ENCODE peak calls at places on chromosome 17, in five cellular contexts. One of them, this sample, is unnamed.
A peak's percentile ranks its signal among the peaks of the same experiment; 100 is the strongest.

GRCh38 chr17:45408611-45409421 is 23.9 kb downstream of the ARHGAP27 start:
- DNase-seq in choroid plexus epithelial cell: peak; percentile 9
- DNase-seq in retinal pigment epithelial cell: no peak
- DNase-seq in fibroblast of lung: no peak
- DNase-seq in esophagus squamous epithelium: no peak
- DNase-seq in this sample: no peak

GRCh38 chr17:57107498-57108101 is 22.6 kb downstream of the AKAP1 start:
- DNase-seq in choroid plexus epithelial cell: peak; percentile 22
- DNase-seq in retinal pigment epithelial cell: no peak
- DNase-seq in fibroblast of lung: no peak
- DNase-seq in esophagus squamous epithelium: no peak
- DNase-seq in this sample: peak; percentile 51

GRCh38 chr17:31857920-31858646 is 961 bp downstream of the COPRS start:
- DNase-seq in choroid plexus epithelial cell: peak; percentile 29
- DNase-seq in retinal pigment epithelial cell: no peak
- DNase-seq in fibroblast of lung: no peak
- DNase-seq in esophagus squamous epithelium: no peak
- DNase-seq in this sample: no peak

GRCh38 chr17:50779747-50780363 is 12.5 kb upstream of the ANKRD40CL start:
- DNase-seq in choroid plexus epithelial cell: no peak
- DNase-seq in retinal pigment epithelial cell: no peak
- DNase-seq in fibroblast of lung: no peak
- DNase-seq in esophagus squamous epithelium: no peak
- DNase-seq in this sample: no peak

GRCh38 chr17:19726615-19727376 is 10.4 kb upstream of the SLC47A2 start:
- DNase-seq in choroid plexus epithelial cell: peak; percentile 27
- DNase-seq in retinal pigment epithelial cell: no peak
- DNase-seq in fibroblast of lung: peak; percentile 18
- DNase-seq in esophagus squamous epithelium: no peak
- DNase-seq in this sample: no peak

GRCh38 chr17:2734939-2735338 is 14.5 kb downstream of the CCDC92B start:
- DNase-seq in choroid plexus epithelial cell: no peak
- DNase-seq in retinal pigment epithelial cell: no peak
- DNase-seq in fibroblast of lung: no peak
- DNase-seq in esophagus squamous epithelium: no peak
- DNase-seq in this sample: no peak

GRCh38 chr17:33218657-33219298 is 74.3 kb downstream of the ASIC2 start:
- DNase-seq in choroid plexus epithelial cell: no peak
- DNase-seq in retinal pigment epithelial cell: no peak
- DNase-seq in fibroblast of lung: peak; percentile 51
- DNase-seq in esophagus squamous epithelium: no peak
- DNase-seq in this sample: no peak

GRCh38 chr17:78708510-78708973 is 73.5 kb downstream of the CYTH1 start:
- DNase-seq in choroid plexus epithelial cell: peak; percentile 93
- DNase-seq in retinal pigment epithelial cell: no peak
- DNase-seq in fibroblast of lung: peak; percentile 84
- DNase-seq in esophagus squamous epithelium: no peak
- DNase-seq in this sample: no peak

GRCh38 chr17:83151442-83152220 is 72.2 kb downstream of the METRNL start:
- DNase-seq in choroid plexus epithelial cell: peak; percentile 75
- DNase-seq in retinal pigment epithelial cell: peak; percentile 17
- DNase-seq in fibroblast of lung: peak; percentile 7
- DNase-seq in esophagus squamous epithelium: no peak
- DNase-seq in this sample: peak; percentile 6

GRCh38 chr17:35738519-35739133 is 7.2 kb downstream of the RASL10B start:
- DNase-seq in choroid plexus epithelial cell: no peak
- DNase-seq in retinal pigment epithelial cell: no peak
- DNase-seq in fibroblast of lung: no peak
- DNase-seq in esophagus squamous epithelium: no peak
- DNase-seq in this sample: no peak

GRCh38 chr17:77327181-77327565 is 186.4 kb downstream of the SEC14L1 start:
- DNase-seq in choroid plexus epithelial cell: no peak
- DNase-seq in retinal pigment epithelial cell: no peak
- DNase-seq in fibroblast of lung: no peak
- DNase-seq in esophagus squamous epithelium: no peak
- DNase-seq in this sample: no peak

GRCh38 chr17:63450551-63450950 is 4.4 kb upstream of the CYB561 start:
- DNase-seq in choroid plexus epithelial cell: no peak
- DNase-seq in retinal pigment epithelial cell: no peak
- DNase-seq in fibroblast of lung: no peak
- DNase-seq in esophagus squamous epithelium: no peak
- DNase-seq in this sample: no peak

GRCh38 chr17:44900894-44901293 is 1.6 kb upstream of the EFTUD2 start:
- DNase-seq in choroid plexus epithelial cell: peak; percentile 88
- DNase-seq in retinal pigment epithelial cell: peak; percentile 35
- DNase-seq in fibroblast of lung: peak; percentile 90
- DNase-seq in esophagus squamous epithelium: no peak
- DNase-seq in this sample: peak; percentile 52

GRCh38 chr17:77365584-77366186 is 224.9 kb downstream of the SEC14L1 start:
- DNase-seq in choroid plexus epithelial cell: peak; percentile 80
- DNase-seq in retinal pigment epithelial cell: peak; percentile 62
- DNase-seq in fibroblast of lung: peak; percentile 81
- DNase-seq in esophagus squamous epithelium: no peak
- DNase-seq in this sample: no peak

GRCh38 chr17:77163521-77164280 is 22.9 kb downstream of the SEC14L1 start:
- DNase-seq in choroid plexus epithelial cell: no peak
- DNase-seq in retinal pigment epithelial cell: no peak
- DNase-seq in fibroblast of lung: no peak
- DNase-seq in esophagus squamous epithelium: no peak
- DNase-seq in this sample: no peak

GRCh38 chr17:80007009-80007752 is 28.5 kb downstream of the TBC1D16 start:
- DNase-seq in choroid plexus epithelial cell: no peak
- DNase-seq in retinal pigment epithelial cell: no peak
- DNase-seq in fibroblast of lung: no peak
- DNase-seq in esophagus squamous epithelium: no peak
- DNase-seq in this sample: no peak

GRCh38 chr17:30005709-30006320 is 64.4 kb downstream of the EFCAB5 start:
- DNase-seq in choroid plexus epithelial cell: peak; percentile 43
- DNase-seq in retinal pigment epithelial cell: no peak
- DNase-seq in fibroblast of lung: peak; percentile 5
- DNase-seq in esophagus squamous epithelium: no peak
- DNase-seq in this sample: no peak

GRCh38 chr17:80220709-80221215 is 535 bp downstream of the SLC26A11 start:
- DNase-seq in choroid plexus epithelial cell: peak; percentile 7
- DNase-seq in retinal pigment epithelial cell: no peak
- DNase-seq in fibroblast of lung: no peak
- DNase-seq in esophagus squamous epithelium: no peak
- DNase-seq in this sample: no peak

GRCh38 chr17:72715906-72716572 is 376.4 kb downstream of the SLC39A11 start:
- DNase-seq in choroid plexus epithelial cell: peak; percentile 95
- DNase-seq in retinal pigment epithelial cell: peak; percentile 95
- DNase-seq in fibroblast of lung: peak; percentile 96
- DNase-seq in esophagus squamous epithelium: no peak
- DNase-seq in this sample: peak; percentile 64

GRCh38 chr17:81930142-81931125 is 2.9 kb upstream of the MAFG start:
- DNase-seq in choroid plexus epithelial cell: no peak
- DNase-seq in retinal pigment epithelial cell: no peak
- DNase-seq in fibroblast of lung: no peak
- DNase-seq in esophagus squamous epithelium: no peak
- DNase-seq in this sample: no peak

GRCh38 chr17:39629894-39630293 is 3.1 kb downstream of the PPP1R1B start:
- DNase-seq in choroid plexus epithelial cell: no peak
- DNase-seq in retinal pigment epithelial cell: no peak
- DNase-seq in fibroblast of lung: no peak
- DNase-seq in esophagus squamous epithelium: no peak
- DNase-seq in this sample: no peak

GRCh38 chr17:21452377-21453143 is 76.4 kb downstream of the KCNJ12 start:
- DNase-seq in choroid plexus epithelial cell: peak; percentile 89
- DNase-seq in retinal pigment epithelial cell: peak; percentile 17
- DNase-seq in fibroblast of lung: peak; percentile 86
- DNase-seq in esophagus squamous epithelium: no peak
- DNase-seq in this sample: peak; percentile 13

GRCh38 chr17:41196068-41196467 is 6.4 kb downstream of the KRTAP9-1 start:
- DNase-seq in choroid plexus epithelial cell: no peak
- DNase-seq in retinal pigment epithelial cell: no peak
- DNase-seq in fibroblast of lung: no peak
- DNase-seq in esophagus squamous epithelium: no peak
- DNase-seq in this sample: no peak

GRCh38 chr17:40607641-40608040 is 40.0 kb downstream of the SMARCE1 start:
- DNase-seq in choroid plexus epithelial cell: no peak
- DNase-seq in retinal pigment epithelial cell: no peak
- DNase-seq in fibroblast of lung: no peak
- DNase-seq in esophagus squamous epithelium: no peak
- DNase-seq in this sample: no peak

GRCh38 chr17:60128171-60128859 is 21.5 kb upstream of the CA4 start:
- DNase-seq in choroid plexus epithelial cell: no peak
- DNase-seq in retinal pigment epithelial cell: no peak
- DNase-seq in fibroblast of lung: no peak
- DNase-seq in esophagus squamous epithelium: no peak
- DNase-seq in this sample: no peak

GRCh38 chr17:80371196-80371595 is 43.8 kb upstream of the ENDOV start:
- DNase-seq in choroid plexus epithelial cell: no peak
- DNase-seq in retinal pigment epithelial cell: no peak
- DNase-seq in fibroblast of lung: no peak
- DNase-seq in esophagus squamous epithelium: no peak
- DNase-seq in this sample: no peak

GRCh38 chr17:77478899-77479298 is 338.1 kb downstream of the SEC14L1 start:
- DNase-seq in choroid plexus epithelial cell: no peak
- DNase-seq in retinal pigment epithelial cell: no peak
- DNase-seq in fibroblast of lung: no peak
- DNase-seq in esophagus squamous epithelium: no peak
- DNase-seq in this sample: no peak

GRCh38 chr17:48576479-48577309 is 1.5 kb downstream of the HOXB4 start:
- DNase-seq in choroid plexus epithelial cell: no peak
- DNase-seq in retinal pigment epithelial cell: no peak
- DNase-seq in fibroblast of lung: no peak
- DNase-seq in esophagus squamous epithelium: no peak
- DNase-seq in this sample: no peak

GRCh38 chr17:48577330-48577945 is 712 bp downstream of the HOXB4 start:
- DNase-seq in choroid plexus epithelial cell: no peak
- DNase-seq in retinal pigment epithelial cell: no peak
- DNase-seq in fibroblast of lung: peak; percentile 79
- DNase-seq in esophagus squamous epithelium: no peak
- DNase-seq in this sample: no peak

GRCh38 chr17:48579738-48580543 is 1.8 kb upstream of the HOXB4 start:
- DNase-seq in choroid plexus epithelial cell: no peak
- DNase-seq in retinal pigment epithelial cell: no peak
- DNase-seq in fibroblast of lung: peak; percentile 95
- DNase-seq in esophagus squamous epithelium: no peak
- DNase-seq in this sample: no peak

GRCh38 chr17:48577946-48578615 is at the start of gene HOXB4:
- DNase-seq in choroid plexus epithelial cell: no peak
- DNase-seq in retinal pigment epithelial cell: no peak
- DNase-seq in fibroblast of lung: peak; percentile 92
- DNase-seq in esophagus squamous epithelium: no peak
- DNase-seq in this sample: no peak

GRCh38 chr17:48578616-48579560 is 738 bp upstream of the HOXB4 start:
- DNase-seq in choroid plexus epithelial cell: no peak
- DNase-seq in retinal pigment epithelial cell: no peak
- DNase-seq in fibroblast of lung: peak; percentile 74
- DNase-seq in esophagus squamous epithelium: no peak
- DNase-seq in this sample: no peak
- TF ChIP-seq CTCF in choroid plexus epithelial cell: no peak
- TF ChIP-seq CTCF in retinal pigment epithelial cell: no peak
- TF ChIP-seq CTCF in fibroblast of lung: peak; percentile 7
- TF ChIP-seq CTCF in esophagus squamous epithelium: no peak
- TF ChIP-seq CTCF in this sample: no peak

GRCh38 chr17:75654176-75654575 is 12.8 kb downstream of the RECQL5 start:
- DNase-seq in choroid plexus epithelial cell: no peak
- DNase-seq in retinal pigment epithelial cell: no peak
- DNase-seq in fibroblast of lung: peak; percentile 9
- DNase-seq in esophagus squamous epithelium: no peak
- DNase-seq in this sample: no peak
- TF ChIP-seq CTCF in choroid plexus epithelial cell: peak; percentile 31
- TF ChIP-seq CTCF in retinal pigment epithelial cell: no peak
- TF ChIP-seq CTCF in fibroblast of lung: peak; percentile 20
- TF ChIP-seq CTCF in esophagus squamous epithelium: peak; percentile 42
- TF ChIP-seq CTCF in this sample: peak; percentile 47

GRCh38 chr17:64773386-64773835 is 111.3 kb upstream of the SMURF2 start:
- DNase-seq in choroid plexus epithelial cell: no peak
- DNase-seq in retinal pigment epithelial cell: no peak
- DNase-seq in fibroblast of lung: no peak
- DNase-seq in esophagus squamous epithelium: no peak
- DNase-seq in this sample: no peak

GRCh38 chr17:64772845-64773299 is 110.8 kb upstream of the SMURF2 start:
- DNase-seq in choroid plexus epithelial cell: no peak
- DNase-seq in retinal pigment epithelial cell: no peak
- DNase-seq in fibroblast of lung: no peak
- DNase-seq in esophagus squamous epithelium: no peak
- DNase-seq in this sample: no peak

GRCh38 chr17:64775701-64776570 is 113.8 kb upstream of the SMURF2 start:
- DNase-seq in choroid plexus epithelial cell: no peak
- DNase-seq in retinal pigment epithelial cell: no peak
- DNase-seq in fibroblast of lung: no peak
- DNase-seq in esophagus squamous epithelium: no peak
- DNase-seq in this sample: no peak

GRCh38 chr17:64774888-64775600 is 112.9 kb upstream of the SMURF2 start:
- DNase-seq in choroid plexus epithelial cell: no peak
- DNase-seq in retinal pigment epithelial cell: no peak
- DNase-seq in fibroblast of lung: no peak
- DNase-seq in esophagus squamous epithelium: no peak
- DNase-seq in this sample: no peak

GRCh38 chr17:64773836-64774761 is 112.0 kb upstream of the SMURF2 start:
- DNase-seq in choroid plexus epithelial cell: peak; percentile 65
- DNase-seq in retinal pigment epithelial cell: no peak
- DNase-seq in fibroblast of lung: peak; percentile 57
- DNase-seq in esophagus squamous epithelium: no peak
- DNase-seq in this sample: no peak
- TF ChIP-seq CTCF in choroid plexus epithelial cell: peak; percentile 66
- TF ChIP-seq CTCF in retinal pigment epithelial cell: peak; percentile 51
- TF ChIP-seq CTCF in fibroblast of lung: peak; percentile 56
- TF ChIP-seq CTCF in esophagus squamous epithelium: peak; percentile 13
- TF ChIP-seq CTCF in this sample: peak; percentile 65

GRCh38 chr17:75239214-75239613 is 22.2 kb downstream of the GGA3 start:
- DNase-seq in choroid plexus epithelial cell: no peak
- DNase-seq in retinal pigment epithelial cell: no peak
- DNase-seq in fibroblast of lung: no peak
- DNase-seq in esophagus squamous epithelium: no peak
- DNase-seq in this sample: no peak

GRCh38 chr17:75241143-75241430 is 20.3 kb downstream of the GGA3 start:
- DNase-seq in choroid plexus epithelial cell: no peak
- DNase-seq in retinal pigment epithelial cell: no peak
- DNase-seq in fibroblast of lung: no peak
- DNase-seq in esophagus squamous epithelium: no peak
- DNase-seq in this sample: no peak

GRCh38 chr17:75239778-75240393 is 21.5 kb downstream of the GGA3 start:
- DNase-seq in choroid plexus epithelial cell: no peak
- DNase-seq in retinal pigment epithelial cell: no peak
- DNase-seq in fibroblast of lung: no peak
- DNase-seq in esophagus squamous epithelium: no peak
- DNase-seq in this sample: no peak

GRCh38 chr17:75241502-75241901 is 19.9 kb downstream of the GGA3 start:
- DNase-seq in choroid plexus epithelial cell: no peak
- DNase-seq in retinal pigment epithelial cell: no peak
- DNase-seq in fibroblast of lung: no peak
- DNase-seq in esophagus squamous epithelium: no peak
- DNase-seq in this sample: no peak

GRCh38 chr17:75240394-75241142 is 20.8 kb downstream of the GGA3 start:
- DNase-seq in choroid plexus epithelial cell: peak; percentile 49
- DNase-seq in retinal pigment epithelial cell: no peak
- DNase-seq in fibroblast of lung: peak; percentile 22
- DNase-seq in esophagus squamous epithelium: no peak
- DNase-seq in this sample: no peak
- TF ChIP-seq CTCF in choroid plexus epithelial cell: peak; percentile 89
- TF ChIP-seq CTCF in retinal pigment epithelial cell: peak; percentile 90
- TF ChIP-seq CTCF in fibroblast of lung: peak; percentile 72
- TF ChIP-seq CTCF in esophagus squamous epithelium: peak; percentile 11
- TF ChIP-seq CTCF in this sample: peak; percentile 74